ENCODE peak calls at places on chromosome 5, in six cellular contexts. One of them, this sample, is unnamed.
A peak's percentile ranks its signal among the peaks of the same experiment; 100 is the strongest.

GRCh38 chr5:171681061-171681460 is 104.6 kb upstream of the SMIM23 start:
- DNase-seq in stomach: no peak
- DNase-seq in esophagus squamous epithelium: no peak
- DNase-seq in adrenal gland: no peak
- DNase-seq in uterus: no peak
- DNase-seq in esophagus muscularis mucosa: no peak
- DNase-seq in this sample: no peak

GRCh38 chr5:79021753-79022152 is 36.6 kb upstream of the ARSB start:
- DNase-seq in stomach: no peak
- DNase-seq in esophagus squamous epithelium: no peak
- DNase-seq in adrenal gland: no peak
- DNase-seq in esophagus muscularis mucosa: no peak
- DNase-seq in uterus: no peak
- DNase-seq in this sample: no peak

GRCh38 chr5:79842991-79843390 is 148.1 kb downstream of the MTX3 start:
- DNase-seq in esophagus muscularis mucosa: peak; percentile 82
- DNase-seq in uterus: no peak
- DNase-seq in adrenal gland: no peak
- DNase-seq in stomach: no peak
- DNase-seq in esophagus squamous epithelium: no peak
- DNase-seq in this sample: no peak

GRCh38 chr5:149583394-149583793 is 2.1 kb downstream of the ARHGEF37 start:
- DNase-seq in adrenal gland: no peak
- DNase-seq in esophagus muscularis mucosa: no peak
- DNase-seq in stomach: peak; percentile 76
- DNase-seq in uterus: peak; percentile 38
- DNase-seq in esophagus squamous epithelium: no peak
- DNase-seq in this sample: peak; percentile 51

GRCh38 chr5:169803077-169803981 is 166.3 kb downstream of the DOCK2 start:
- DNase-seq in esophagus muscularis mucosa: peak; percentile 90
- DNase-seq in adrenal gland: peak; percentile 35
- DNase-seq in stomach: no peak
- DNase-seq in esophagus squamous epithelium: no peak
- DNase-seq in uterus: peak; percentile 30
- DNase-seq in this sample: no peak

GRCh38 chr5:14351845-14352712 is 208.9 kb downstream of the TRIO start:
- DNase-seq in stomach: peak; percentile 67
- DNase-seq in adrenal gland: peak; percentile 76
- DNase-seq in esophagus squamous epithelium: peak; percentile 4
- DNase-seq in uterus: peak; percentile 60
- DNase-seq in esophagus muscularis mucosa: no peak
- DNase-seq in this sample: no peak

GRCh38 chr5:3139596-3139995 is 388.1 kb upstream of the IRX2 start:
- DNase-seq in uterus: no peak
- DNase-seq in adrenal gland: no peak
- DNase-seq in esophagus squamous epithelium: no peak
- DNase-seq in esophagus muscularis mucosa: no peak
- DNase-seq in stomach: no peak
- DNase-seq in this sample: no peak

GRCh38 chr5:92838253-92838652 is 742.8 kb downstream of the NR2F1-AS1 start:
- DNase-seq in adrenal gland: no peak
- DNase-seq in esophagus muscularis mucosa: no peak
- DNase-seq in esophagus squamous epithelium: no peak
- DNase-seq in uterus: no peak
- DNase-seq in stomach: no peak
- DNase-seq in this sample: no peak

GRCh38 chr5:35677878-35678277 is 60.2 kb downstream of the SPEF2 start:
- DNase-seq in esophagus muscularis mucosa: no peak
- DNase-seq in uterus: no peak
- DNase-seq in adrenal gland: no peak
- DNase-seq in stomach: no peak
- DNase-seq in esophagus squamous epithelium: no peak
- DNase-seq in this sample: no peak

GRCh38 chr5:113217619-113218184 is 217.1 kb downstream of the TSSK1B start:
- DNase-seq in uterus: no peak
- DNase-seq in esophagus squamous epithelium: no peak
- DNase-seq in adrenal gland: no peak
- DNase-seq in esophagus muscularis mucosa: peak; percentile 81
- DNase-seq in stomach: no peak
- DNase-seq in this sample: no peak

GRCh38 chr5:9681706-9682105 is 51.6 kb upstream of the TAS2R1 start:
- DNase-seq in esophagus squamous epithelium: no peak
- DNase-seq in stomach: no peak
- DNase-seq in adrenal gland: no peak
- DNase-seq in uterus: no peak
- DNase-seq in esophagus muscularis mucosa: no peak
- DNase-seq in this sample: no peak

GRCh38 chr5:2052687-2053086 is 170.0 kb upstream of the IRX4 start:
- DNase-seq in uterus: no peak
- DNase-seq in adrenal gland: no peak
- DNase-seq in esophagus squamous epithelium: no peak
- DNase-seq in esophagus muscularis mucosa: peak; percentile 60
- DNase-seq in stomach: no peak
- DNase-seq in this sample: no peak

GRCh38 chr5:157004893-157005551 is 42.0 kb upstream of the TIMD4 start:
- DNase-seq in esophagus squamous epithelium: no peak
- DNase-seq in stomach: no peak
- DNase-seq in esophagus muscularis mucosa: no peak
- DNase-seq in uterus: no peak
- DNase-seq in adrenal gland: no peak
- DNase-seq in this sample: no peak

GRCh38 chr5:165130656-165131055 is 1625.2 kb downstream of the MAT2B start:
- DNase-seq in esophagus muscularis mucosa: no peak
- DNase-seq in stomach: no peak
- DNase-seq in esophagus squamous epithelium: no peak
- DNase-seq in uterus: no peak
- DNase-seq in adrenal gland: no peak
- DNase-seq in this sample: no peak

GRCh38 chr5:24714757-24715156 is 70.0 kb upstream of the CDH10 start:
- DNase-seq in uterus: no peak
- DNase-seq in stomach: no peak
- DNase-seq in adrenal gland: no peak
- DNase-seq in esophagus squamous epithelium: no peak
- DNase-seq in esophagus muscularis mucosa: no peak
- DNase-seq in this sample: no peak

GRCh38 chr5:131595088-131596033 is 39.7 kb downstream of the RAPGEF6 start:
- DNase-seq in adrenal gland: no peak
- DNase-seq in stomach: no peak
- DNase-seq in esophagus muscularis mucosa: no peak
- DNase-seq in uterus: no peak
- DNase-seq in esophagus squamous epithelium: no peak
- DNase-seq in this sample: no peak

GRCh38 chr5:61949054-61949679 is 356.8 kb upstream of the KIF2A start:
- DNase-seq in esophagus squamous epithelium: no peak
- DNase-seq in adrenal gland: no peak
- DNase-seq in stomach: no peak
- DNase-seq in esophagus muscularis mucosa: peak; percentile 47
- DNase-seq in uterus: no peak
- DNase-seq in this sample: no peak

GRCh38 chr5:22560115-22560514 is 293.0 kb downstream of the CDH12 start:
- DNase-seq in adrenal gland: peak; percentile 25
- DNase-seq in stomach: no peak
- DNase-seq in uterus: no peak
- DNase-seq in esophagus squamous epithelium: no peak
- DNase-seq in esophagus muscularis mucosa: no peak
- DNase-seq in this sample: no peak

GRCh38 chr5:151413800-151414199 is 33.6 kb upstream of the SLC36A1 start:
- DNase-seq in esophagus squamous epithelium: no peak
- DNase-seq in stomach: no peak
- DNase-seq in uterus: no peak
- DNase-seq in esophagus muscularis mucosa: no peak
- DNase-seq in adrenal gland: no peak
- DNase-seq in this sample: no peak

GRCh38 chr5:111668713-111669112 is 88.3 kb downstream of the NREP start:
- DNase-seq in adrenal gland: no peak
- DNase-seq in esophagus squamous epithelium: no peak
- DNase-seq in uterus: no peak
- DNase-seq in esophagus muscularis mucosa: no peak
- DNase-seq in stomach: no peak
- DNase-seq in this sample: no peak

GRCh38 chr5:158456756-158457155 is 597.8 kb upstream of the CLINT1 start:
- DNase-seq in adrenal gland: peak; percentile 70
- DNase-seq in esophagus squamous epithelium: no peak
- DNase-seq in stomach: no peak
- DNase-seq in uterus: no peak
- DNase-seq in esophagus muscularis mucosa: no peak
- DNase-seq in this sample: no peak

GRCh38 chr5:178274826-178275537 is 42.4 kb upstream of the PHYKPL start:
- DNase-seq in esophagus muscularis mucosa: no peak
- DNase-seq in adrenal gland: no peak
- DNase-seq in uterus: no peak
- DNase-seq in esophagus squamous epithelium: no peak
- DNase-seq in stomach: no peak
- DNase-seq in this sample: peak; percentile 63

GRCh38 chr5:138445547-138446271 is 6.9 kb downstream of the REEP2 start:
- DNase-seq in esophagus squamous epithelium: no peak
- DNase-seq in uterus: no peak
- DNase-seq in esophagus muscularis mucosa: no peak
- DNase-seq in adrenal gland: no peak
- DNase-seq in stomach: no peak
- DNase-seq in this sample: no peak

GRCh38 chr5:104344809-104345512 is 782.4 kb upstream of the NUDT12 start:
- DNase-seq in esophagus muscularis mucosa: no peak
- DNase-seq in stomach: no peak
- DNase-seq in esophagus squamous epithelium: no peak
- DNase-seq in adrenal gland: no peak
- DNase-seq in uterus: no peak
- DNase-seq in this sample: no peak

GRCh38 chr5:38011641-38012188 is 171.9 kb upstream of the GDNF start:
- DNase-seq in uterus: no peak
- DNase-seq in adrenal gland: no peak
- DNase-seq in esophagus squamous epithelium: no peak
- DNase-seq in esophagus muscularis mucosa: peak; percentile 45
- DNase-seq in stomach: no peak
- DNase-seq in this sample: no peak

GRCh38 chr5:9545959-9546851 is at the start of gene SEMA5A:
- DNase-seq in esophagus muscularis mucosa: no peak
- DNase-seq in stomach: peak; percentile 72
- DNase-seq in uterus: peak; percentile 75
- DNase-seq in adrenal gland: peak; percentile 51
- DNase-seq in esophagus squamous epithelium: no peak
- DNase-seq in this sample: peak; percentile 94

GRCh38 chr5:78503958-78504357 is 143.5 kb downstream of the SCAMP1 start:
- DNase-seq in uterus: peak; percentile 32
- DNase-seq in adrenal gland: no peak
- DNase-seq in esophagus squamous epithelium: no peak
- DNase-seq in esophagus muscularis mucosa: no peak
- DNase-seq in stomach: no peak
- DNase-seq in this sample: no peak

DNA sequence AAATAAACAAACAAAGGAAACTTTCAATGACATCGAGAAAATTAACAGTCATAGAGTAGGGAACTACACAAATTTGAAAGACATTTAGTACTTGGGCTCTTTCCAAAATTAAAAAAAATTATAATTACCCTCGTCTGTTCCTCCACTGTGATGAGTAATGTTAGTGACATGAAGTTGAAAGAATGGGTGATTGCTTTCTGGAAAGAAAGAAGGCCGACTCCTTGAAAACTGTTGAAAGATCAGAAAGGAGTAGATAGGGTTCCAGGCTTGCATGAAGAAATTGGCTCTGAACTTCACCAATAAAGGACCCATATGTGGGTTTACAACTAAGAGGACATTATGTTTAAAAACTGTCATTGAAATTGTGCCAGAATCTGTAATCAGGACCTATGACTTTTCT is 20.6 kb upstream of the MOCS2 start:
- DNase-seq in adrenal gland: no peak
- DNase-seq in esophagus squamous epithelium: no peak
- DNase-seq in uterus: no peak
- DNase-seq in esophagus muscularis mucosa: no peak
- DNase-seq in stomach: no peak
- DNase-seq in this sample: no peak
- TF ChIP-seq POLR2A in adrenal gland: no peak
- TF ChIP-seq POLR2A in esophagus squamous epithelium: no peak
- TF ChIP-seq POLR2A in uterus: no peak
- TF ChIP-seq POLR2A in esophagus muscularis mucosa: no peak
- TF ChIP-seq POLR2A in stomach: no peak
- TF ChIP-seq POLR2A in this sample: no peak

GRCh38 chr5:91469517-91470165 is 86.5 kb upstream of the ARRDC3 start:
- DNase-seq in stomach: no peak
- DNase-seq in esophagus muscularis mucosa: no peak
- DNase-seq in uterus: no peak
- DNase-seq in esophagus squamous epithelium: no peak
- DNase-seq in adrenal gland: peak; percentile 22
- DNase-seq in this sample: no peak
- TF ChIP-seq POLR2A in stomach: no peak
- TF ChIP-seq POLR2A in esophagus muscularis mucosa: no peak
- TF ChIP-seq POLR2A in uterus: no peak
- TF ChIP-seq POLR2A in esophagus squamous epithelium: no peak
- TF ChIP-seq POLR2A in adrenal gland: no peak
- TF ChIP-seq POLR2A in this sample: no peak

GRCh38 chr5:60125636-60126035 is 232.1 kb upstream of the PDE4D start:
- DNase-seq in stomach: no peak
- DNase-seq in esophagus muscularis mucosa: no peak
- DNase-seq in adrenal gland: no peak
- DNase-seq in uterus: no peak
- DNase-seq in esophagus squamous epithelium: no peak
- DNase-seq in this sample: no peak
- TF ChIP-seq POLR2A in stomach: no peak
- TF ChIP-seq POLR2A in esophagus muscularis mucosa: no peak
- TF ChIP-seq POLR2A in adrenal gland: no peak
- TF ChIP-seq POLR2A in uterus: no peak
- TF ChIP-seq POLR2A in esophagus squamous epithelium: no peak
- TF ChIP-seq POLR2A in this sample: no peak

GRCh38 chr5:51383494-51384081 is 340 bp downstream of the ISL1 start:
- DNase-seq in adrenal gland: no peak
- DNase-seq in stomach: no peak
- DNase-seq in uterus: no peak
- DNase-seq in esophagus squamous epithelium: no peak
- DNase-seq in esophagus muscularis mucosa: no peak
- DNase-seq in this sample: no peak
- TF ChIP-seq POLR2A in adrenal gland: no peak
- TF ChIP-seq POLR2A in stomach: no peak
- TF ChIP-seq POLR2A in uterus: no peak
- TF ChIP-seq POLR2A in esophagus squamous epithelium: no peak
- TF ChIP-seq POLR2A in esophagus muscularis mucosa: no peak
- TF ChIP-seq POLR2A in this sample: no peak